ENCODE peak calls at places on chromosomes 13 and 19, in seven cellular contexts. One of them, this sample, is unnamed.

GRCh38 chr13:47908200-47908902 is 92.7 kb downstream of the SUCLA2 start:
- DNase-seq in CD8-positive, alpha-beta memory T cell: no peak
- DNase-seq in ascending aorta: no peak
- DNase-seq in CD8-positive, alpha-beta T cell: no peak
- DNase-seq in H1: no peak
- DNase-seq in PC-3: peak; percentile 73
- DNase-seq in tibial artery: no peak
- DNase-seq in this sample: no peak

GRCh38 chr13:19674898-19675297 is 41.4 kb downstream of the MPHOSPH8 start:
- DNase-seq in CD8-positive, alpha-beta T cell: no peak
- DNase-seq in tibial artery: no peak
- DNase-seq in H1: no peak
- DNase-seq in ascending aorta: no peak
- DNase-seq in PC-3: no peak
- DNase-seq in CD8-positive, alpha-beta memory T cell: no peak
- DNase-seq in this sample: no peak

GRCh38 chr19:13094285-13094595 is 8.4 kb downstream of the LYL1 start:
- DNase-seq in tibial artery: no peak
- DNase-seq in PC-3: no peak
- DNase-seq in CD8-positive, alpha-beta T cell: no peak
- DNase-seq in ascending aorta: no peak
- DNase-seq in CD8-positive, alpha-beta memory T cell: no peak
- DNase-seq in H1: no peak
- DNase-seq in this sample: peak; percentile 61

GRCh38 chr19:18657590-18658365 is 20.9 kb downstream of the KLHL26 start:
- DNase-seq in PC-3: no peak
- DNase-seq in CD8-positive, alpha-beta memory T cell: no peak
- DNase-seq in H1: no peak
- DNase-seq in ascending aorta: no peak
- DNase-seq in CD8-positive, alpha-beta T cell: no peak
- DNase-seq in tibial artery: peak; percentile 98
- DNase-seq in this sample: peak; percentile 90

GRCh38 chr13:104357174-104357573 is 1291.0 kb upstream of the SLC10A2 start:
- DNase-seq in CD8-positive, alpha-beta memory T cell: no peak
- DNase-seq in CD8-positive, alpha-beta T cell: no peak
- DNase-seq in PC-3: no peak
- DNase-seq in ascending aorta: no peak
- DNase-seq in tibial artery: no peak
- DNase-seq in H1: no peak
- DNase-seq in this sample: no peak

GRCh38 chr19:13621413-13621812 is 115.1 kb upstream of the CACNA1A start:
- DNase-seq in H1: peak; percentile 80
- DNase-seq in ascending aorta: no peak
- DNase-seq in PC-3: peak; percentile 99
- DNase-seq in tibial artery: peak; percentile 55
- DNase-seq in CD8-positive, alpha-beta T cell: no peak
- DNase-seq in CD8-positive, alpha-beta memory T cell: no peak
- DNase-seq in this sample: no peak

GRCh38 chr19:7739211-7739752 is 7.4 kb upstream of the CLEC4G start:
- DNase-seq in H1: no peak
- DNase-seq in CD8-positive, alpha-beta T cell: no peak
- DNase-seq in ascending aorta: no peak
- DNase-seq in tibial artery: no peak
- DNase-seq in PC-3: no peak
- DNase-seq in CD8-positive, alpha-beta memory T cell: no peak
- DNase-seq in this sample: no peak

GRCh38 chr13:32107474-32107873 is 75.9 kb downstream of the FRY start:
- DNase-seq in CD8-positive, alpha-beta memory T cell: no peak
- DNase-seq in CD8-positive, alpha-beta T cell: no peak
- DNase-seq in ascending aorta: no peak
- DNase-seq in tibial artery: no peak
- DNase-seq in H1: no peak
- DNase-seq in PC-3: no peak
- DNase-seq in this sample: no peak

GRCh38 chr19:11420894-11421606 is 1.9 kb upstream of the RGL3 start:
- DNase-seq in CD8-positive, alpha-beta T cell: no peak
- DNase-seq in H1: no peak
- DNase-seq in CD8-positive, alpha-beta memory T cell: no peak
- DNase-seq in PC-3: no peak
- DNase-seq in tibial artery: no peak
- DNase-seq in ascending aorta: no peak
- DNase-seq in this sample: no peak
- H3K27me3 ChIP-seq in CD8-positive, alpha-beta T cell: peaks cover 31% of the 10 kb centered on the region
- H3K27me3 ChIP-seq in H1: peaks cover 2% of the 10 kb centered on the region
- H3K27me3 ChIP-seq in CD8-positive, alpha-beta memory T cell: peaks cover 36% of the 10 kb centered on the region
- H3K27me3 ChIP-seq in PC-3: no peaks in the 10 kb centered on the region
- H3K27me3 ChIP-seq in tibial artery: peaks cover 5% of the 10 kb centered on the region
- H3K27me3 ChIP-seq in ascending aorta: no peaks in the 10 kb centered on the region
- H3K27me3 ChIP-seq in this sample: peaks cover 14% of the 10 kb centered on the region

DNA sequence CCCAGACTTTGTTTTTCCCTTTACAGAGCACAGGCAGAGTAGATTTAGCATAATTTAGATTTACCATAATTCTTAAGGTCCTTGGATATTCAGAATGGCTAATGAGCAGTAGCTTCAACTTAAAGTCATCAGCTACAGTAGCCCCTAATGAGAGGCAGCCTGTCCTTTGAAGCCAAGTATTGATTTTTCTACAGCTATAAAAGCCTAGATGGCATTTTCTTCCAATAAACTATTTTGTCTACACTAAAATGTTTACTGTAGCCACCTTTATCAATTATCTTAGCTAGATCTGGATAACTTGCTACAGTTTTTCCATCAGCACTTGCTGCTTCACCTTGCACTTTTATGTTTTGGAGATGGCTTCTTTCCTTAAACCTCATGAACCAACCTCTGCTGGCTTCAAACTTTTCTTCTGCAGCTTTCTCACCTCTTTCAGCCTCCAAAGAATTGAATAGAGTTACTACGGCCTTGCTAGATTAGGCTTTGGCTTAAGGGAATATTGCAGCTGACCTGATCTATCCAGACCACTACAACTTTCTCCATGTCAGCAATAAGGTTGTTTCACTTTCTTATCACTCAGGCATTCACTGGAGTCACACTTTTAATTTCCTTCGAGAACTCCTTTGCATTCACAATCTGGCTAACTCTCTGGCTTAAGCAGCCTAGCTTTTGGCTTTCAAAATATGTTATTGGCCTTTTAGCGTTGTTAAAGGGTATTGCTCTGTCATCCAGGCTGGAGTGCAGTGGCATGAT is 26.6 kb downstream of the BRD4 start:
- DNase-seq in CD8-positive, alpha-beta T cell: no peak
- DNase-seq in H1: no peak
- DNase-seq in tibial artery: no peak
- DNase-seq in ascending aorta: no peak
- DNase-seq in CD8-positive, alpha-beta memory T cell: no peak
- DNase-seq in PC-3: no peak
- DNase-seq in this sample: no peak
- H3K4me1 ChIP-seq in CD8-positive, alpha-beta T cell: peaks cover 66% of the 10 kb centered on the region
- H3K4me1 ChIP-seq in H1: no peaks in the 10 kb centered on the region
- H3K4me1 ChIP-seq in tibial artery: no peaks in the 10 kb centered on the region
- H3K4me1 ChIP-seq in ascending aorta: peaks cover 64% of the 10 kb centered on the region
- H3K4me1 ChIP-seq in CD8-positive, alpha-beta memory T cell: peaks cover 71% of the 10 kb centered on the region
- H3K4me1 ChIP-seq in PC-3: peaks cover 44% of the 10 kb centered on the region
- H3K4me1 ChIP-seq in this sample: peaks cover 11% of the 10 kb centered on the region

GRCh38 chr19:47408156-47408938 is 11.0 kb downstream of the MEIS3 start:
- DNase-seq in H1: no peak
- DNase-seq in ascending aorta: no peak
- DNase-seq in PC-3: no peak
- DNase-seq in tibial artery: no peak
- DNase-seq in CD8-positive, alpha-beta T cell: no peak
- DNase-seq in CD8-positive, alpha-beta memory T cell: no peak
- DNase-seq in this sample: no peak
- H3K27me3 ChIP-seq in H1: no peaks in the 10 kb centered on the region
- H3K27me3 ChIP-seq in ascending aorta: peaks cover 5% of the 10 kb centered on the region
- H3K27me3 ChIP-seq in PC-3: no peaks in the 10 kb centered on the region
- H3K27me3 ChIP-seq in tibial artery: peaks cover 53% of the 10 kb centered on the region
- H3K27me3 ChIP-seq in CD8-positive, alpha-beta T cell: no peaks in the 10 kb centered on the region
- H3K27me3 ChIP-seq in CD8-positive, alpha-beta memory T cell: peaks cover 24% of the 10 kb centered on the region
- H3K27me3 ChIP-seq in this sample: no peaks in the 10 kb centered on the region

GRCh38 chr19:2616741-2617392 is 85.6 kb downstream of the GNG7 start:
- DNase-seq in CD8-positive, alpha-beta T cell: peak; percentile 43
- DNase-seq in tibial artery: peak; percentile 80
- DNase-seq in H1: no peak
- DNase-seq in PC-3: no peak
- DNase-seq in CD8-positive, alpha-beta memory T cell: no peak
- DNase-seq in ascending aorta: no peak
- DNase-seq in this sample: no peak
- H3K4me1 ChIP-seq in CD8-positive, alpha-beta T cell: peaks cover 69% of the 10 kb centered on the region
- H3K4me1 ChIP-seq in tibial artery: no peaks in the 10 kb centered on the region
- H3K4me1 ChIP-seq in H1: no peaks in the 10 kb centered on the region
- H3K4me1 ChIP-seq in PC-3: peaks cover 27% of the 10 kb centered on the region
- H3K4me1 ChIP-seq in CD8-positive, alpha-beta memory T cell: peaks cover 71% of the 10 kb centered on the region
- H3K4me1 ChIP-seq in ascending aorta: peaks cover 2% of the 10 kb centered on the region
- H3K4me1 ChIP-seq in this sample: no peaks in the 10 kb centered on the region

DNA sequence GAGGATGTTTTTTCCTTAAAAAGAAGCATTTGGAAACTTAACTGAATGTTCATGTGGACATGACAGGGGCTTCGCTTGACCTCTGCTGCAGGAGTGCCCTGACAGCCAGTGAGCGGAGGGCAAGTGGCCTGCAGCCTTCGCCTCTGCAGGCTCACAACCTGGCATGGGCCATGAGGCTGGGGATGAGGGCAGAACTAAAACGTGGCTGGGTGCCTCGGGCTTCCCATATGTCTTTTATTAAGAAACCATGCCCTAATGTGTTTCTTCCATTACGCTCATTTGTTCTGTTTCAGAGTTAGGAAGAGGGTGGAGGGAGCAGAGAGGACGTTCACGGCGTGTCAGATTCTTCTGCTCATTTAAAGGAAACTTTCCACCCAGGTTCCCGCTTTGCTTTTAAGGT is 2.9 kb downstream of the ARHGEF7 start:
- DNase-seq in tibial artery: peak; percentile 66
- DNase-seq in CD8-positive, alpha-beta memory T cell: no peak
- DNase-seq in PC-3: no peak
- DNase-seq in ascending aorta: no peak
- DNase-seq in H1: no peak
- DNase-seq in CD8-positive, alpha-beta T cell: no peak
- DNase-seq in this sample: no peak
- H3K27me3 ChIP-seq in tibial artery: no peaks in the 10 kb centered on the region
- H3K27me3 ChIP-seq in CD8-positive, alpha-beta memory T cell: peaks cover 28% of the 10 kb centered on the region
- H3K27me3 ChIP-seq in PC-3: peaks cover 70% of the 10 kb centered on the region
- H3K27me3 ChIP-seq in ascending aorta: no peaks in the 10 kb centered on the region
- H3K27me3 ChIP-seq in H1: peaks cover 6% of the 10 kb centered on the region
- H3K27me3 ChIP-seq in CD8-positive, alpha-beta T cell: peaks cover 21% of the 10 kb centered on the region
- H3K27me3 ChIP-seq in this sample: peaks cover 8% of the 10 kb centered on the region

DNA sequence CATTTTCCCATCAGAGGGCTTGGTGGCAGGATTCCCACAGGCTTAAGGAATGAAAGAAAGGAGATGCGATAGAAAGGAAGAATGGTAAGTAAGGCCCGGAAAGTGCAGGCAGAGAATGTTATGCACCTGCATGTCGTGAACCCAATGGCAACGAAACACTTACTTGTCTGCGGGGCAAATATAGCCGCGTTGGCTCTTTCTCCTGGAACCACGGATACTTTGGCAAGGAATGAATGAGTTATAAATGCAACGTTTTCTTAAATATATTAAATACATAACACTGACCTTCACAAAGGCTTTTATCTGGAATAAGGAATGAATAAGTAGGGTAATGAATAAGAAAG is 192.1 kb downstream of the KATNAL1 start:
- DNase-seq in ascending aorta: no peak
- DNase-seq in CD8-positive, alpha-beta T cell: no peak
- DNase-seq in PC-3: no peak
- DNase-seq in CD8-positive, alpha-beta memory T cell: no peak
- DNase-seq in H1: no peak
- DNase-seq in tibial artery: no peak
- DNase-seq in this sample: no peak
- H3K4me1 ChIP-seq in ascending aorta: peaks cover 10% of the 10 kb centered on the region
- H3K4me1 ChIP-seq in CD8-positive, alpha-beta T cell: peaks cover 20% of the 10 kb centered on the region
- H3K4me1 ChIP-seq in PC-3: peaks cover 30% of the 10 kb centered on the region
- H3K4me1 ChIP-seq in CD8-positive, alpha-beta memory T cell: peaks cover 26% of the 10 kb centered on the region
- H3K4me1 ChIP-seq in H1: peaks cover 13% of the 10 kb centered on the region
- H3K4me1 ChIP-seq in tibial artery: no peaks in the 10 kb centered on the region
- H3K4me1 ChIP-seq in this sample: peaks cover 5% of the 10 kb centered on the region

GRCh38 chr13:35468195-35468594 is 8.3 kb downstream of the MAB21L1 start:
- DNase-seq in ascending aorta: no peak
- DNase-seq in H1: no peak
- DNase-seq in CD8-positive, alpha-beta memory T cell: no peak
- DNase-seq in tibial artery: no peak
- DNase-seq in PC-3: no peak
- DNase-seq in CD8-positive, alpha-beta T cell: no peak
- DNase-seq in this sample: no peak
- H3K27me3 ChIP-seq in ascending aorta: no peaks in the 10 kb centered on the region
- H3K27me3 ChIP-seq in H1: peaks cover 16% of the 10 kb centered on the region
- H3K27me3 ChIP-seq in CD8-positive, alpha-beta memory T cell: no peaks in the 10 kb centered on the region
- H3K27me3 ChIP-seq in tibial artery: no peaks in the 10 kb centered on the region
- H3K27me3 ChIP-seq in PC-3: no peaks in the 10 kb centered on the region
- H3K27me3 ChIP-seq in CD8-positive, alpha-beta T cell: peaks cover 17% of the 10 kb centered on the region
- H3K27me3 ChIP-seq in this sample: no peaks in the 10 kb centered on the region

GRCh38 chr19:48619692-48620565 is 623 bp downstream of the SPHK2 start:
- DNase-seq in H1: no peak
- DNase-seq in CD8-positive, alpha-beta T cell: no peak
- DNase-seq in tibial artery: no peak
- DNase-seq in ascending aorta: no peak
- DNase-seq in PC-3: no peak
- DNase-seq in CD8-positive, alpha-beta memory T cell: no peak
- DNase-seq in this sample: no peak
- H3K4me1 ChIP-seq in H1: peaks cover 36% of the 10 kb centered on the region
- H3K4me1 ChIP-seq in CD8-positive, alpha-beta T cell: peaks cover 42% of the 10 kb centered on the region
- H3K4me1 ChIP-seq in tibial artery: no peaks in the 10 kb centered on the region
- H3K4me1 ChIP-seq in ascending aorta: peaks cover 32% of the 10 kb centered on the region
- H3K4me1 ChIP-seq in PC-3: peaks cover 27% of the 10 kb centered on the region
- H3K4me1 ChIP-seq in CD8-positive, alpha-beta memory T cell: peaks cover 43% of the 10 kb centered on the region
- H3K4me1 ChIP-seq in this sample: peaks cover 23% of the 10 kb centered on the region